ENCODE peak calls at places on chromosomes 6 and 20, in six cellular contexts. Y is T-helper 1 cell; R is activated T-helper 2 cell treated with anti-CD3 and anti-CD28 coated beads, Interferon-gamma antibody, Interleukin-2, Interleukin-4, amounts not matched to agents 10 μg/mL and 5 μg/mL and 100 μg/mL, durations not matched to agents 14 hours and 24 hours and 36 hours; D is stimulated activated CD4-positive, alpha-beta T cell treated with anti-CD3 and anti-CD28 coated beads, Interleukin-2, amount 100 ng/mL, for 4 hours; I is iPS-NIHi11; Z is HEK293T. U is an unnamed sample.

GRCh38 chr20:43198607-43199006 is 8.9 kb upstream of the PTPRT start:
- DNase-seq in Y (no peak), I (peak; percentile 17), R (no peak), Z (no peak), D (no peak), U (no peak)

GRCh38 chr6:2948228-2949025 is 22.9 kb downstream of the SERPINB6 start:
- DNase-seq in D (no peak), I (no peak), R (no peak), Z (no peak), Y (no peak), U (no peak)

GRCh38 chr6:85678000-85678601 is 35.4 kb upstream of the SYNCRIP start:
- DNase-seq in D (no peak), I (no peak), R (no peak), Z (no peak), Y (no peak), U (no peak)

GRCh38 chr6:113530769-113531168 is 326.4 kb upstream of the MARCKS start:
- DNase-seq in R (no peak), Y (no peak), I (no peak), Z (no peak), D (no peak), U (no peak)

GRCh38 chr20:54017846-54018245 is 52.5 kb downstream of the BCAS1 start:
- DNase-seq in Y (no peak), D (no peak), R (no peak), I (no peak), Z (no peak), U (no peak)

GRCh38 chr6:15430181-15430580 is 184.3 kb downstream of the JARID2 start:
- DNase-seq in I (no peak), R (no peak), D (no peak), Y (no peak), Z (no peak), U (no peak)

GRCh38 chr6:45920819-45921511 is 94.7 kb downstream of the CLIC5 start:
- DNase-seq in R (no peak), Y (no peak), I (no peak), Z (no peak), D (no peak), U (no peak)

GRCh38 chr6:152233547-152234320 is 403.4 kb downstream of the SYNE1 start:
- DNase-seq in Y (no peak), R (no peak), Z (no peak), I (no peak), D (peak; percentile 27), U (no peak)

GRCh38 chr20:35002426-35003210 is 47.0 kb downstream of the MYH7B start:
- DNase-seq in Z (no peak), I (no peak), Y (no peak), R (no peak), D (no peak), U (no peak)

GRCh38 chr6:17820055-17820454 is 113.3 kb upstream of the NUP153 start:
- DNase-seq in Y (no peak), I (peak; percentile 15), Z (peak; percentile 13), D (no peak), R (no peak), U (no peak)

GRCh38 chr20:58199058-58199457 is 29.4 kb downstream of the ANKRD60 start:
- DNase-seq in Y (no peak), R (no peak), Z (no peak), D (no peak), I (no peak), U (no peak)

GRCh38 chr6:40996591-40997247 is 42.3 kb downstream of the UNC5CL start:
- DNase-seq in D (no peak), I (peak; percentile 38), Y (no peak), Z (peak; percentile 11), R (no peak), U (no peak)

GRCh38 chr6:14882394-14883073 is 363.3 kb upstream of the JARID2 start:
- DNase-seq in Y (no peak), I (no peak), Z (no peak), R (no peak), D (no peak), U (no peak)

GRCh38 chr20:63750807-63751470 is 11.4 kb downstream of the SLC2A4RG start:
- DNase-seq in I (no peak), R (peak; percentile 44), Z (no peak), Y (no peak), D (peak; percentile 40), U (peak; percentile 44)

GRCh38 chr20:8829232-8829631 is 239.7 kb upstream of the PLCB4 start:
- DNase-seq in R (no peak), Y (no peak), D (no peak), I (no peak), Z (no peak), U (no peak)

GRCh38 chr20:57290178-57290484 is 23.7 kb upstream of the BMP7 start:
- DNase-seq in D (no peak), I (no peak), Z (no peak), Y (no peak), R (no peak), U (no peak)

GRCh38 chr6:34070315-34071110 is 75.4 kb downstream of the GRM4 start:
- DNase-seq in R (no peak), I (no peak), Z (no peak), D (no peak), Y (no peak), U (no peak)

GRCh38 chr6:54747955-54748354 is 98.6 kb upstream of the FAM83B start:
- DNase-seq in Y (no peak), I (no peak), D (no peak), Z (no peak), R (no peak), U (no peak)

U was measured in effector CD4-positive, alpha-beta T cell.